ENCODE peak calls at places on chromosomes 2 and 18, in eight cellular contexts. V, J, K, T, B, G, X and Z are unnamed samples.

GRCh38 chr2:65096948-65097347 is 33.0 kb downstream of the RAB1A start:
- DNase-seq in V (no peak), J (no peak), K (no peak), T (no peak), B (no peak), G (no peak), X (no peak), Z (no peak)

GRCh38 chr18:76265375-76266225 is 229.4 kb downstream of the ZNF516 start:
- DNase-seq in V (no peak), J (no peak), K (no peak), T (no peak), B (no peak), G (peak; percentile 26), X (no peak), Z (no peak)

GRCh38 chr2:136823291-136823690 is 57.9 kb downstream of the THSD7B start:
- DNase-seq in V (no peak), J (no peak), K (no peak), T (no peak), B (no peak), G (no peak), X (no peak), Z (no peak)

GRCh38 chr2:42569116-42569711 is 782 bp downstream of the MTA3 start:
- DNase-seq in V (no peak), J (no peak), K (peak; percentile 31), T (peak; percentile 83), B (no peak), G (peak; percentile 17), X (no peak), Z (no peak)

GRCh38 chr18:24868760-24869237 is 408.4 kb downstream of the HRH4 start:
- DNase-seq in V (no peak), J (no peak), K (no peak), T (no peak), B (no peak), G (no peak), X (no peak), Z (no peak)

GRCh38 chr2:78739282-78739681 is 286.2 kb upstream of the REG3G start:
- DNase-seq in V (no peak), J (no peak), K (no peak), T (no peak), B (no peak), G (no peak), X (no peak), Z (no peak)

GRCh38 chr2:42328148-42328833 is 32.7 kb downstream of the COX7A2L start:
- DNase-seq in V (no peak), J (peak; percentile 48), K (no peak), T (no peak), B (no peak), G (no peak), X (no peak), Z (no peak)

GRCh38 chr2:135037831-135038230 is 9.4 kb downstream of the MAP3K19 start:
- DNase-seq in V (no peak), J (no peak), K (no peak), T (no peak), B (no peak), G (no peak), X (no peak), Z (no peak)

GRCh38 chr18:12699747-12700146 is 2.8 kb downstream of the CEP76 start:
- DNase-seq in V (no peak), J (no peak), K (no peak), T (no peak), B (no peak), G (no peak), X (no peak), Z (no peak)

GRCh38 chr18:12703714-12704113 is 872 bp downstream of the PSMG2 start:
- DNase-seq in V (no peak), J (peak; percentile 10), K (peak; percentile 26), T (peak; percentile 34), B (no peak), G (no peak), X (no peak), Z (no peak)

GRCh38 chr18:12701161-12701560 is 1.4 kb downstream of the CEP76 start:
- DNase-seq in V (no peak), J (no peak), K (no peak), T (no peak), B (no peak), G (no peak), X (no peak), Z (no peak)

GRCh38 chr18:12703096-12703567 is 290 bp downstream of the PSMG2 start:
- DNase-seq in V (no peak), J (no peak), K (no peak), T (no peak), B (no peak), G (no peak), X (no peak), Z (no peak)

DNA sequence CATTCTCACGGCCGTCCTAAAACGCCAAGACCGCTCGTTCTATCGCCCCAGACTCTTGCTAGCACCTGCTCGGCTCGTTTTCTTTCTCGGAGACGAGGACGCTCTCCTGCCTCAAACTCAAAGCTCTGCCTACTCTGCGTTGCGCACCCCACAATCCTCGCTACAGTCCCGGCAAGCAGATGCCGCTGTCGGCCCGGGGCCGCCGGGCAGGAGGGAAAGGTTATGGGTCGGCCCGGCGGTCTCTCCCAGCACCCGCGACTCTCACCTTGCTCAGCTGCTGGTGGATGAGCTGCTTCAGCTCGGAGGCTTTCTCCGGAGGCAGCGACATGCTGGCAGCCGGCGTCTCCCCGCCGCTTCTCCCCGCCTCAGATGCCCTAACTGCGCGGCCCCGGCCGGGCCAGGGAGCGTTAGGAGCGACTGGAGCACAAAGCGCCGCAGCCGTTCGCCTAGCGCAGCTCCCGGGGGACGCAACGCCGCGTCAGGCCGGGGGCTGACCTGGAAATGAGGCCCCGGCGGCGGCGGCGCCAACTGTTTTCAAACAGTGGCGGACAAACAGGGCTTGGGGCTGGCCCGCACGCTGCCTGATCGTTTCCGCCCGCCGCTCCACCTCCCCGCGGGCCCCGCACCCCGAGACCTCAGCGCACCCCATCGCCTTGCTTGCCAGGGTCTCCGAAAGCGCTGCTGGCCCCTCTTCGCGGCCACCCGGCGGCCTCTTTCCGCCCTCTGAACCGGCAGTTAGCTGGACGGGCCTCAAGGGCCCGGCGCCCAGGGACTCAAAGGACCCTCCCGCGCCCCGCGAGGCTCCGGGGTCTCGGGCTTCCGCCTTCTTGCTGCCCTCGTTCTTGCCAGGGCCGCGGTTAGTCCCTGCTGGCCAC is at the start of the genes CEP76 and PSMG2:
- DNase-seq in V (peak; percentile 82), J (peak; percentile 93), K (peak; percentile 90), T (peak; percentile 96), B (peak; percentile 44), G (peak; percentile 94), X (peak; percentile 52), Z (peak; percentile 86)
- TF ChIP-seq CTCF in V (no peak), J (no peak), K (no peak), T (no peak), B (no peak), G (no peak), X (no peak), Z (no peak)

GRCh38 chr2:37325625-37326071 is 1.0 kb upstream of the PRKD3 start:
- DNase-seq in V (no peak), J (no peak), K (no peak), T (no peak), B (no peak), G (no peak), X (no peak), Z (no peak)

GRCh38 chr2:37324536-37324785 is 172 bp downstream of the PRKD3 start:
- DNase-seq in V (peak; percentile 77), J (peak; percentile 68), K (no peak), T (no peak), B (no peak), G (peak; percentile 87), X (peak; percentile 41), Z (no peak)

GRCh38 chr2:37324786-37325624 is at the start of gene PRKD3:
- DNase-seq in V (no peak), J (peak; percentile 46), K (peak; percentile 62), T (peak; percentile 99), B (no peak), G (peak; percentile 49), X (no peak), Z (peak; percentile 59)

GRCh38 chr2:37326285-37326684 is 1.7 kb upstream of the PRKD3 start:
- DNase-seq in V (no peak), J (peak; percentile 62), K (peak; percentile 60), T (no peak), B (no peak), G (no peak), X (no peak), Z (no peak)

DNA sequence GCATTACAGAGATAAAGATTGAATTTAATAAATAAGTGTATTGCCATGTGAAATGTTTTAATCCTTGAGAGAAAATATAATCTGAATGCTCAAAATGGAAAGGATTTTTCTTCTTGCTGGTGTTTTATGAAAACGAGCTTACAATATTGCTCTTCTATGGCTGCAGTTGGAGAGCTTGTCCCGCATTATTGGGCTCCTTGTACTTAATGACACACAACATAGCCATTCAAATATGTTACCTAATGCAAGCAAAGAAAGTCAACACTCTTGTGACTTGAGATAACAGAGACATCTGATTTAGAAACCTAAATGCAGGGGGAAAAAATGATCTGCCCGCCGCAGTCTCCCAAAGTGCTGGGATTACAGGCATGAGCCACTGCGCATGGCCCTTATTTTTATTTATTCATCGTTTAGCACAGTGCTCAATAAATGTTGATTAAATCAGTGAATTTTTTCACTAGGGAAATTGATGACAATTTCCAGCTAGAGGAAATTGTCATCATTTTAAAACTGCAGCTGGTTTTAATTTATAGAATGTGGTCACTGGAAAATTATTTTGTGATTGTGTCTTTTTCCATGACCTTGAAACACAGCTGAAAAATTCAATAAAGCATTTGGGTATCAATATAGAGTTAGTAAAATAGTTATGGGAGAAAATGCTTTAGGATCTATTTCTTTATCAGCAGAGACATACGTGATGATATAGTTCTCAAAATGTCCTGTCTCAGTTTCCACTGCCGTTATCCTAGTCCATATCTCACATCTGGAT is 2.4 kb upstream of the PRKD3 start:
- DNase-seq in V (no peak), J (no peak), K (no peak), T (no peak), B (no peak), G (no peak), X (no peak), Z (no peak)
- TF ChIP-seq CTCF in V (no peak), J (no peak), K (no peak), T (no peak), B (no peak), G (no peak), X (no peak), Z (no peak)

DNA sequence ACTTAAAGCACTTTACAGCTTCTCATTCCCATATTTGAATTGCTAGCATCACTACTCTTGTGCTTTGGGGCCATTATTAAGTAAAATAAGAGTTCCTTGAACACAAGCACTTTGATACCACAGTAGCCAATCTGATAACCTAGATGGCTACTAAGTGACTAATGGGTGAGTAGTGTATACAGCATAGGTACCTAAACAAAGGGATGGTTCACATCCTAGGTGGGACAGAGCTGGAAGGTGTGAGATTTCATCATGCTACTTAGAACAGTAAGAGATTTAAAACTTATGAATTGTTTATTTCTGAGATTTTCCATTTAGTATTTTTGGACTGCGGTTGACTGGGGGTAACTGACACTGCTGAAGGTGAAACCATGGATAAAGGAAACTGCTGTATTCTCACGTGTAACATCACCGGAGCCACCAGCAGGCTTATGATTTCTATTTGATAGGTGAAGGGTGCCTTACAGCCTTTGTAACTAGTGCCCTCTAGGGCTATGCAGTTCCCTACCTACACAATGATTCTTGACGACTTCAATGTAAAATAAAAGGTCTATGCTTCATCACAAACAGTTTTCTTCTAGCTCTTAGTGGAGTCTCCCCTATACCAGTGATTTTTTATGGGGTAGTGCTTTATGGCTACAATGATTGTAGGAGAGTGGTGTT is 22.1 kb upstream of the CRIM1 start:
- DNase-seq in V (no peak), J (peak; percentile 29), K (no peak), T (no peak), B (no peak), G (no peak), X (no peak), Z (peak; percentile 16)
- TF ChIP-seq CTCF in V (no peak), J (peak; percentile 18), K (no peak), T (peak; percentile 20), B (no peak), G (no peak), X (no peak), Z (no peak)

GRCh38 chr2:138829326-138829725 is 49.1 kb upstream of the NXPH2 start:
- DNase-seq in V (peak; percentile 74), J (peak; percentile 55), K (peak; percentile 29), T (peak; percentile 49), B (no peak), G (no peak), X (no peak), Z (peak; percentile 73)
- TF ChIP-seq CTCF in V (peak; percentile 34), J (peak; percentile 50), K (peak; percentile 24), T (peak; percentile 44), B (peak; percentile 48), G (peak; percentile 40), X (no peak), Z (peak; percentile 65)